ENCODE peak calls at places on chromosomes 13 and 19, in ten cellular contexts. I is upper lobe of left lung; K is CD4-positive, alpha-beta T cell; H is choroid plexus epithelial cell; Q is breast epithelium; D is mesothelial cell of epicardium; Y is nephron progenitor cell; A is bronchial epithelial cell; L is ascending aorta; E is AG09319. G is an unnamed sample.

GRCh38 chr13:114088234-114088633 is 44.2 kb downstream of the RASA3 start:
- DNase-seq in I (no peak), H (no peak), D (no peak), Q (no peak), K (no peak), Y (no peak), E (no peak), L (no peak), A (no peak), G (no peak)

GRCh38 chr13:20156711-20157110 is 4.1 kb downstream of the GJA3 start:
- DNase-seq in H (no peak), L (no peak), D (no peak), A (no peak), E (no peak), Q (no peak), Y (no peak), K (no peak), I (no peak), G (no peak)

GRCh38 chr13:49540552-49540951 is 44.8 kb downstream of the PHF11 start:
- DNase-seq in K (no peak), L (no peak), E (no peak), D (no peak), Y (no peak), A (no peak), I (no peak), H (peak), Q (no peak), G (peak)

GRCh38 chr19:49149652-49150105 is 5.5 kb downstream of the HRC start:
- DNase-seq in D (peak), E (no peak), I (peak), Q (peak), K (no peak), Y (peak), H (peak), A (peak), L (no peak), G (no peak)

GRCh38 chr13:82275644-82276043 is 1606.6 kb downstream of the SLITRK1 start:
- DNase-seq in I (no peak), L (no peak), D (no peak), K (no peak), H (no peak), Q (no peak), Y (no peak), E (no peak), A (no peak), G (no peak)

GRCh38 chr13:113724016-113724758 is 34.8 kb upstream of the TMEM255B start:
- DNase-seq in E (no peak), D (no peak), K (no peak), Y (no peak), I (no peak), H (no peak), L (no peak), Q (no peak), A (no peak), G (no peak)

GRCh38 chr19:55212447-55212846 is 3.1 kb upstream of the PTPRH start:
- DNase-seq in Q (no peak), I (peak), E (no peak), A (no peak), L (no peak), D (no peak), H (no peak), Y (no peak), K (no peak), G (no peak)

GRCh38 chr13:112254061-112254818 is 121.9 kb upstream of the SPACA7 start:
- DNase-seq in Y (no peak), Q (no peak), K (no peak), A (no peak), D (no peak), L (no peak), H (no peak), I (no peak), E (no peak), G (no peak)

GRCh38 chr13:92734545-92734944 is 492.1 kb upstream of the GPC6 start:
- DNase-seq in H (no peak), K (no peak), L (no peak), D (no peak), A (no peak), Q (no peak), E (no peak), Y (no peak), I (no peak), G (no peak)

GRCh38 chr13:73991884-73992283 is 142.3 kb downstream of the KLF12 start:
- DNase-seq in I (no peak), H (no peak), Y (no peak), A (no peak), K (no peak), E (no peak), Q (no peak), L (no peak), D (no peak), G (no peak)

GRCh38 chr19:55241143-55241934 is 12.8 kb upstream of the TMEM86B start:
- DNase-seq in Q (no peak), D (no peak), H (no peak), L (no peak), I (no peak), K (no peak), Y (no peak), A (no peak), E (no peak), G (no peak)

GRCh38 chr13:26558074-26558805 is 757 bp downstream of the WASF3 start:
- DNase-seq in Y (peak), K (no peak), Q (no peak), E (no peak), A (no peak), I (no peak), L (no peak), D (peak), H (peak), G (no peak)

GRCh38 chr19:29478578-29479565 is 46.9 kb upstream of the VSTM2B start:
- DNase-seq in L (no peak), Q (no peak), I (no peak), Y (peak), A (no peak), E (no peak), K (no peak), H (no peak), D (peak), G (no peak)

GRCh38 chr19:6678690-6679109 is 8.7 kb upstream of the TNFSF14 start:
- DNase-seq in I (no peak), A (peak), Q (no peak), H (peak), Y (no peak), K (no peak), D (no peak), E (no peak), L (no peak), G (no peak)

GRCh38 chr19:49502866-49503581 is 6.8 kb downstream of the RPS11 start:
- DNase-seq in E (peak), K (no peak), L (no peak), D (peak), Y (no peak), Q (no peak), H (peak), I (peak), A (peak), G (no peak)

GRCh38 chr13:110105136-110105535 is 201.8 kb downstream of the COL4A1 start:
- DNase-seq in D (no peak), I (peak), E (no peak), H (no peak), K (no peak), L (no peak), A (no peak), Y (no peak), Q (no peak), G (no peak)

GRCh38 chr13:85347251-85347650 is 452.0 kb downstream of the SLITRK6 start:
- DNase-seq in E (no peak), Y (no peak), L (no peak), H (peak), D (no peak), A (peak), Q (no peak), K (no peak), I (no peak), G (no peak)

GRCh38 chr13:109672545-109672944 is 113.8 kb downstream of the IRS2 start:
- DNase-seq in L (no peak), D (no peak), K (no peak), I (no peak), E (peak), Q (no peak), A (no peak), Y (no peak), H (peak), G (no peak)

GRCh38 chr19:30792561-30793505 is 420.6 kb downstream of the ZNF536 start:
- DNase-seq in E (no peak), H (no peak), I (no peak), Q (no peak), L (no peak), K (no peak), A (no peak), D (peak), Y (no peak), G (no peak)

GRCh38 chr19:17333611-17334413 is 843 bp downstream of the ANO8 start:
- DNase-seq in Q (no peak), D (no peak), I (peak), Y (no peak), K (peak), L (no peak), A (peak), E (no peak), H (peak), G (no peak)

GRCh38 chr13:64510698-64511097 is 2719.4 kb downstream of the PCDH9 start:
- DNase-seq in D (no peak), K (no peak), H (no peak), Y (no peak), A (no peak), I (no peak), E (no peak), Q (no peak), L (no peak), G (no peak)

GRCh38 chr13:113743366-113744195 is 15.4 kb upstream of the TMEM255B start:
- DNase-seq in Y (no peak), A (no peak), Q (no peak), E (no peak), I (no peak), L (no peak), K (no peak), H (no peak), D (no peak), G (no peak)

GRCh38 chr13:106533940-106534843 is 1.3 kb downstream of the EFNB2 start:
- DNase-seq in K (no peak), Y (peak), I (peak), L (no peak), A (peak), E (no peak), D (peak), H (peak), Q (no peak), G (no peak)

GRCh38 chr19:3607398-3608078 is 863 bp upstream of the TBXA2R start:
- DNase-seq in I (peak), H (no peak), A (no peak), Q (no peak), E (no peak), K (no peak), D (no peak), L (no peak), Y (no peak), G (no peak)

GRCh38 chr19:11437955-11438354 is 2.5 kb downstream of the PRKCSH start:
- DNase-seq in E (no peak), D (no peak), Q (no peak), A (no peak), K (no peak), L (no peak), Y (no peak), I (no peak), H (no peak), G (no peak)

GRCh38 chr13:79937311-79938243 is 403.3 kb downstream of the SPRY2 start:
- DNase-seq in I (no peak), H (no peak), A (peak), E (no peak), Y (no peak), D (no peak), Q (no peak), L (no peak), K (no peak), G (no peak)

GRCh38 chr19:55241935-55242464 is 13.4 kb upstream of the TMEM86B start:
- DNase-seq in H (no peak), I (no peak), K (no peak), D (no peak), Y (no peak), L (no peak), A (no peak), Q (no peak), E (no peak), G (no peak)

GRCh38 chr13:60384911-60385310 is 12.1 kb upstream of the TDRD3 start:
- DNase-seq in Y (no peak), I (no peak), Q (no peak), K (no peak), L (no peak), D (no peak), A (no peak), H (no peak), E (no peak), G (no peak)

GRCh38 chr13:80173224-80173623 is 167.7 kb downstream of the SPRY2 start:
- DNase-seq in Y (no peak), H (no peak), E (no peak), A (no peak), K (no peak), Q (no peak), D (no peak), L (no peak), I (peak), G (no peak)

GRCh38 chr13:30147380-30147779 is 160.0 kb downstream of the KATNAL1 start:
- DNase-seq in Q (no peak), K (no peak), L (no peak), E (no peak), A (no peak), Y (no peak), H (no peak), I (no peak), D (no peak), G (no peak)

GRCh38 chr13:94596575-94596971 is 621 bp upstream of the TGDS start:
- DNase-seq in L (no peak), E (no peak), A (no peak), Y (no peak), I (no peak), D (no peak), Q (no peak), H (no peak), K (no peak), G (no peak)

GRCh38 chr19:30686252-30686762 is 314.1 kb downstream of the ZNF536 start:
- DNase-seq in K (no peak), Q (no peak), Y (no peak), H (peak), I (no peak), L (no peak), A (no peak), E (no peak), D (no peak), G (no peak)

GRCh38 chr19:12617646-12618045 is 6.9 kb downstream of the ZNF791 start:
- DNase-seq in Y (no peak), A (no peak), K (no peak), H (no peak), L (no peak), E (no peak), I (no peak), D (no peak), Q (no peak), G (no peak)

GRCh38 chr19:55116232-55117062 is 990 bp downstream of the PPP1R12C start:
- DNase-seq in L (no peak), H (peak), K (peak), I (peak), Q (peak), A (peak), D (no peak), E (no peak), Y (peak), G (peak)

GRCh38 chr13:24541127-24541475 is 28.5 kb upstream of the PARP4 start:
- DNase-seq in H (no peak), Y (no peak), A (no peak), D (no peak), Q (no peak), K (no peak), E (no peak), L (no peak), I (no peak), G (no peak)

GRCh38 chr19:52664461-52664860 is 26.3 kb upstream of the ZNF83 start:
- DNase-seq in H (no peak), K (no peak), I (no peak), Y (peak), D (no peak), E (no peak), A (no peak), L (no peak), Q (no peak), G (no peak)

GRCh38 chr19:8023371-8023770 is 17.9 kb upstream of the ELAVL1 start:
- DNase-seq in E (no peak), H (no peak), Q (no peak), D (no peak), K (no peak), A (no peak), I (no peak), L (no peak), Y (no peak), G (no peak)

GRCh38 chr19:8020681-8021080 is 15.2 kb upstream of the ELAVL1 start:
- DNase-seq in H (no peak), L (no peak), E (no peak), K (no peak), I (no peak), D (no peak), Q (no peak), Y (no peak), A (no peak), G (no peak)

GRCh38 chr19:8022275-8022674 is 16.8 kb upstream of the ELAVL1 start:
- DNase-seq in E (no peak), K (no peak), Q (no peak), Y (no peak), A (no peak), H (no peak), I (peak), D (no peak), L (no peak), G (no peak)

GRCh38 chr19:8021374-8021773 is 15.9 kb upstream of the ELAVL1 start:
- DNase-seq in K (no peak), A (no peak), D (no peak), Q (no peak), L (no peak), I (no peak), Y (no peak), E (no peak), H (no peak), G (no peak)

DNA sequence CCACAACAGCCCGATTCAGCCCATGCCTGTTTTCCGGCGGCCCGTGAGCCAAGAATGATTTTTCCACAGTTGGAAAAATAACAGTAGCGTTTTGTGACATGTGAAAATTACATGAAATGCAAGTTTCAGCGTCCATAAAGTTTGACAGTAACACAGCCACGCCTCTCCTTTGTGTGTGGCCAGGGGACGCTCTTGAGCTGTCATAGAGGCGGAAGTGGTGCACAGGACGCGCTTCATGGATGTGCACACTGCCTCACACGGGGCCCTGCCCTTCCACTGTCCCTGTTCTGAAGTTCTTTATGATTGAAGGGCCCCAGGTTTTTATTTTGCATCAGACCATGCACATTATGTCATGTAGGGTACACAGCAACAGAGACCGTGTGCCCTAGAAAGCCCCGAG is 12.4 kb upstream of the ELAVL1 start:
- DNase-seq in D (no peak), E (no peak), L (no peak), H (no peak), A (no peak), Y (no peak), Q (no peak), I (no peak), K (peak), G (no peak)
- TF ChIP-seq CTCF in D (no peak), E (no peak), L (no peak), H (peak), A (no peak), Y (no peak), Q (no peak), I (no peak), K (no peak), G (no peak)

GRCh38 chr13:103188688-103189326 is 122.6 kb upstream of the SLC10A2 start:
- DNase-seq in I (no peak), A (peak), D (no peak), H (peak), Q (no peak), E (no peak), L (no peak), K (no peak), Y (no peak), G (no peak)
- TF ChIP-seq CTCF in I (no peak), A (peak), D (peak), H (peak), Q (no peak), E (no peak), L (no peak), K (no peak), Y (peak), G (no peak)

GRCh38 chr13:36133950-36134349 is 2.8 kb upstream of the DCLK1 start:
- DNase-seq in D (no peak), Q (no peak), H (peak), Y (no peak), E (no peak), L (no peak), I (no peak), A (no peak), K (no peak), G (no peak)
- TF ChIP-seq CTCF in D (no peak), Q (no peak), H (peak), Y (no peak), E (no peak), L (no peak), I (no peak), A (no peak), K (no peak), G (no peak)

DNA sequence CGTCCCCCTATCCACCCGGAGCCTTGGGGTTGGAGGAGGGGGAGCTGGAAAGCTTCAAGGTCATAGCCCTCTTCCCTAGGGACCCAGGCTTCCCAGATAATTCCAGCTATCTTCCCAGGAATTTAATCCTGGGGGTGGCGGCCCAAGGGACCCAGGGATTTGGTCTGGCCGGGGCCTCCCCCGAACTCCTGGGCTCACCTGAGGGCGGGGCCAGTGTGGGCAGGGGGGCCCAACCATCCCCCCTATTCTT is 1.3 kb downstream of the VASP start:
- DNase-seq in E (no peak), I (no peak), Q (no peak), D (no peak), Y (no peak), A (no peak), H (no peak), K (no peak), L (no peak), G (no peak)
- TF ChIP-seq CTCF in E (no peak), I (no peak), Q (no peak), D (no peak), Y (no peak), A (no peak), H (no peak), K (no peak), L (no peak), G (no peak)

GRCh38 chr19:1216756-1217155 is 11.2 kb downstream of the STK11 start:
- DNase-seq in Y (no peak), L (no peak), H (no peak), K (no peak), D (no peak), I (no peak), E (no peak), Q (no peak), A (no peak), G (no peak)
- TF ChIP-seq CTCF in Y (no peak), L (no peak), H (no peak), K (no peak), D (no peak), I (no peak), E (no peak), Q (no peak), A (no peak), G (no peak)

GRCh38 chr13:43786766-43787517 is at the start of gene ENOX1:
- DNase-seq in A (no peak), Q (no peak), I (peak), L (no peak), D (peak), H (peak), K (no peak), E (no peak), Y (peak), G (peak)
- TF ChIP-seq CTCF in A (peak), Q (peak), I (no peak), L (peak), D (no peak), H (no peak), K (no peak), E (no peak), Y (no peak), G (no peak)

GRCh38 chr13:88590574-88590973 is 919.4 kb downstream of the SLITRK5 start:
- DNase-seq in A (no peak), H (no peak), D (no peak), K (no peak), I (no peak), Y (no peak), E (no peak), Q (no peak), L (no peak), G (no peak)

GRCh38 chr13:88592105-88592504 is 920.9 kb downstream of the SLITRK5 start:
- DNase-seq in Q (no peak), K (no peak), D (no peak), E (no peak), Y (no peak), H (no peak), A (peak), L (no peak), I (no peak), G (no peak)

DNA sequence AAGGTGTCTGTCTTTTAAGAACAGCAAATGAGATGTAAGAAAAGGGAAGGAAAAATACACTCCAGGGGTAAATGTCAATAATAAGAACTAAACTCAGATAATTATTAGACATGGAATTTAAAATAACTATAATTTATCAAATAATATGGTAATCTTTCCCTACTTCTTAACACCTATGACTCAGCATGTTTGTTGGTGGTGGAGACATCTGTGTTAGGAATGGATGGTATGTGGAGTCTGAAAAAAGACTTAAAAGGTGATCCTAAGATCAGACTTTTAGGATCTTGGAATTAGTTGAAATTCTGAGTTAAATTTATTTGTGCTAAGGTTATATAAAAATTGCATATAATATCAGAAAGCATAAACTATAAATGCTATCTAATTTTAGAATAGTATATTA is 915.1 kb downstream of the SLITRK5 start:
- DNase-seq in L (no peak), I (no peak), Q (no peak), H (peak), A (peak), D (no peak), E (no peak), K (no peak), Y (no peak), G (no peak)
- TF ChIP-seq CTCF in L (no peak), I (no peak), Q (no peak), H (no peak), A (no peak), D (no peak), E (no peak), K (no peak), Y (no peak), G (no peak)

G was measured in omental fat pad.